ENCODE peak calls at places on chromosome 14, in seven cellular contexts. F, Z, G, U, A, N and V are unnamed samples.

GRCh38 chr14:73743431-73743931 is 29.3 kb upstream of the PNMA1 start:
- DNase-seq in N (peak; percentile 56), A (peak; percentile 65), G (peak; percentile 65), U (no peak), F (no peak), Z (no peak), V (no peak)

GRCh38 chr14:44961151-44961729 is 507 bp downstream of the KLHL28 start:
- DNase-seq in F (peak; percentile 20), G (peak; percentile 43), Z (no peak), N (peak; percentile 54), A (peak; percentile 56), U (peak; percentile 65), V (peak; percentile 68)

GRCh38 chr14:103284574-103285467 is 49.2 kb upstream of the EIF5 start:
- DNase-seq in Z (no peak), U (peak; percentile 65), F (no peak), G (no peak), N (no peak), A (no peak), V (peak; percentile 5)

GRCh38 chr14:84927096-84927910 is 602.6 kb upstream of the FLRT2 start:
- DNase-seq in A (no peak), Z (no peak), F (no peak), U (no peak), G (no peak), N (no peak), V (no peak)

GRCh38 chr14:95098984-95099599 is 58.2 kb downstream of the DICER1 start:
- DNase-seq in G (no peak), U (peak; percentile 80), N (peak; percentile 54), Z (peak; percentile 41), A (peak; percentile 55), F (peak; percentile 7), V (peak; percentile 76)

GRCh38 chr14:76908834-76909233 is 82.6 kb downstream of the LRRC74A start:
- DNase-seq in U (no peak), A (no peak), Z (no peak), G (peak; percentile 70), N (no peak), F (no peak), V (no peak)

GRCh38 chr14:52351561-52352491 is 37.7 kb downstream of the PTGER2 start:
- DNase-seq in A (no peak), U (peak; percentile 87), Z (no peak), G (no peak), N (no peak), F (no peak), V (no peak)

GRCh38 chr14:104864267-104865068 is 600 bp upstream of the CEP170B start:
- DNase-seq in Z (no peak), U (no peak), A (peak; percentile 18), F (no peak), N (peak; percentile 23), G (no peak), V (no peak)

GRCh38 chr14:55904086-55904485 is 214.1 kb upstream of the PELI2 start:
- DNase-seq in G (no peak), Z (no peak), U (no peak), N (no peak), F (no peak), A (no peak), V (no peak)

GRCh38 chr14:61698216-61698980 is 3.1 kb downstream of the HIF1A start:
- DNase-seq in A (no peak), U (no peak), G (no peak), N (no peak), F (no peak), Z (no peak), V (no peak)

GRCh38 chr14:22544881-22545420 is 44.1 kb downstream of the DAD1 start:
- DNase-seq in F (no peak), U (no peak), G (no peak), Z (no peak), A (no peak), N (no peak), V (no peak)

GRCh38 chr14:56730468-56731145 is 79.7 kb downstream of the OTX2 start:
- DNase-seq in A (peak; percentile 34), F (no peak), U (no peak), N (no peak), G (no peak), Z (no peak), V (no peak)

GRCh38 chr14:32382704-32383103 is 53.6 kb downstream of the AKAP6 start:
- DNase-seq in Z (no peak), G (no peak), U (peak; percentile 41), F (no peak), A (peak; percentile 9), N (no peak), V (no peak)

GRCh38 chr14:90518075-90518940 is 121.5 kb downstream of the CALM1 start:
- DNase-seq in G (no peak), A (no peak), Z (no peak), U (no peak), N (no peak), F (no peak), V (no peak)

GRCh38 chr14:90517431-90517841 is 120.6 kb downstream of the CALM1 start:
- DNase-seq in G (no peak), Z (no peak), F (no peak), U (no peak), A (no peak), N (no peak), V (no peak)

GRCh38 chr14:90520326-90520725 is 123.5 kb downstream of the CALM1 start:
- DNase-seq in G (no peak), U (no peak), A (no peak), F (no peak), Z (no peak), N (no peak), V (no peak)

GRCh38 chr14:90519262-90519920 is 122.6 kb downstream of the CALM1 start:
- DNase-seq in Z (no peak), F (no peak), A (no peak), U (no peak), N (no peak), G (no peak), V (no peak)

GRCh38 chr14:90518941-90519256 is 122.1 kb downstream of the CALM1 start:
- DNase-seq in G (peak; percentile 29), U (peak; percentile 28), Z (no peak), A (peak; percentile 58), N (no peak), F (no peak), V (no peak)
- TF ChIP-seq CTCF in G (peak; percentile 60), U (peak; percentile 56), Z (peak; percentile 36), A (peak; percentile 81), N (peak; percentile 55), F (peak; percentile 34), V (no peak)

GRCh38 chr14:80215081-80215480 is 3.8 kb upstream of the DIO2 start:
- DNase-seq in N (no peak), A (no peak), G (no peak), Z (no peak), U (no peak), F (no peak), V (no peak)

GRCh38 chr14:80211143-80212024 is at the start of gene DIO2:
- DNase-seq in A (no peak), G (no peak), U (peak; percentile 62), N (peak; percentile 56), Z (peak; percentile 24), F (no peak), V (no peak)

GRCh38 chr14:80215756-80216581 is 4.7 kb upstream of the DIO2 start:
- DNase-seq in U (peak; percentile 80), A (no peak), G (no peak), F (no peak), Z (no peak), N (peak; percentile 41), V (no peak)

GRCh38 chr14:80212025-80212402 is 710 bp upstream of the DIO2 start:
- DNase-seq in Z (no peak), U (peak; percentile 49), N (no peak), A (no peak), G (no peak), F (peak; percentile 23), V (no peak)

DNA sequence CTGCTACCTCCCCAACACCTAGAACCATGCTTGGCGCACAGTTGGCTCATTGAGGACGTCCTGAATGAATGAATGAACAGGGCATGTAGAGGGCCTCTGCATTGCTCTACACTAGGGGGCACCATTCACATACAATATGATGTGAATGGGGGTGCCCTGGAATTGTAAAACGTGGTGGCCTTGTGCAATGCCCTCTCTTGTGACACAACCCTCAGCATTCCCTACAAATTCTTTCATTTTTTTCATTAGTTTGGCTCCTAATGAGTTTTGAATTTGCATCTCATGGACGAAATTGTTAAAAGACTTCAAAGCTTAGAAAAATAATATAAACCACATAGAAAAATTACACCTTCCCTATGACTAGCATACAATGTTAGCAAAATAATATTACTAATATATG is 2.3 kb upstream of the DIO2 start:
- DNase-seq in U (peak; percentile 78), N (no peak), Z (peak; percentile 60), F (no peak), G (no peak), A (peak; percentile 64), V (no peak)
- TF ChIP-seq CTCF in U (peak; percentile 87), N (peak; percentile 34), Z (peak; percentile 72), F (peak; percentile 54), G (peak; percentile 68), A (peak; percentile 67), V (no peak)

GRCh38 chr14:88191605-88192004 is 131.5 kb downstream of the KCNK10 start:
- DNase-seq in F (no peak), N (no peak), U (no peak), G (no peak), Z (no peak), A (no peak), V (no peak)

GRCh38 chr14:88184956-88185355 is 138.1 kb downstream of the KCNK10 start:
- DNase-seq in G (no peak), A (no peak), Z (no peak), N (no peak), F (no peak), U (no peak), V (no peak)

GRCh38 chr14:88185843-88186242 is 137.2 kb downstream of the KCNK10 start:
- DNase-seq in N (no peak), G (no peak), U (no peak), Z (no peak), A (no peak), F (no peak), V (no peak)

GRCh38 chr14:88189840-88190191 is 133.3 kb downstream of the KCNK10 start:
- DNase-seq in N (no peak), F (no peak), U (no peak), Z (no peak), A (no peak), G (no peak), V (no peak)

DNA sequence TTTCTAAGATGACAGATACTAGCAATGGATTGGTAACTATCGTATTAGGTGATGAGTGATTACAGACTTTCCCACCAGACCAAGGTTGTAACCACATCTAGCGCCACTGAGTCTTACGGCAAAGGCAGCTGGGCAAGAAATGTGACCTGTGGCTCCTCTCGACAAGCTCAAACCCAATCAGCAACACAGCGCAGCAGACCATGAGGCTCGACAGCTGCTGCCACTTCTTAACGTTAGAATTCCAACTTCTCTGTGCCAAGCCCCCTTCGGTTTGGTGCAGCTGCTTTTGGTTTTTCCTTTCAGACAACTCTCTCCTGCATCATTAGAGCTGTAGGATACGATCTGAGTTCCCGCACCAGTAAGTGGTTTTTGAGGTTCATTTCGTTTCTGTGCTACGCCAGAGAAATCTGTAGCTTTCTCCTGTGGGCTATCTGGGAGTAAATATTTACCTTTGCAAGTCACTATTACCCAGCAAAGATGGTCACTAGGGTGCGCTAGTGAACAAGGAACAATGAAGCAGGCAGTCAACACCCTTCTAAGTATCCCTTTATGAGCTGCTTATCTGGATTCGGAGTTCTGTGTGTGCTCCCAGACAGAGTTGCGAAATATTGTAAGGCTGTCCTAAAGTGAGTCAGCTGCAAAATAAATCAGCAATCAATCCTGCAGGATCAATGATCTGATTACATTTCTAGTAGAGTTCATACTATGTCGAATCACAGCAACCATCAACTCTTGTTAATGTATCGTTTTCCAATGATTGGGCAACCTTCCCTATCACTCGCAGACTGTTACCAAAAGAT is 133.8 kb downstream of the KCNK10 start:
- DNase-seq in N (no peak), U (peak; percentile 91), A (peak; percentile 82), Z (peak; percentile 75), G (no peak), F (peak; percentile 65), V (peak; percentile 82)
- TF ChIP-seq CTCF in N (peak; percentile 74), U (peak; percentile 77), A (peak; percentile 32), Z (peak; percentile 79), G (peak; percentile 75), F (peak; percentile 81), V (peak; percentile 40)

GRCh38 chr14:65751510-65751909 is 339.0 kb downstream of the FUT8 start:
- DNase-seq in G (no peak), Z (no peak), N (no peak), U (no peak), A (no peak), F (no peak), V (no peak)
- TF ChIP-seq CTCF in G (no peak), Z (no peak), N (no peak), U (no peak), A (no peak), F (no peak), V (no peak)